ENCODE peak calls at places on chromosomes 2 and 18, in seven cellular contexts. D is uterus; O is lower lobe of right lung; K is aorta; Z is SJSA1; R is CD4-positive, CD25-positive, alpha-beta regulatory T cell; G is lung. X is an unnamed sample. For H3K27me3, the result is how much of the 10 kb centered on the place peaks cover.

GRCh38 chr2:207734264-207734635 is 22.8 kb downstream of the CCNYL1 start:
- DNase-seq in Z (no peak), G (no peak), K (no peak), R (no peak), D (no peak), O (no peak), X (no peak)

GRCh38 chr2:45804990-45805755 is 153.7 kb downstream of the PRKCE start:
- DNase-seq in K (no peak), R (no peak), O (no peak), Z (no peak), G (no peak), D (no peak), X (no peak)

GRCh38 chr2:155372969-155373368 is 674.5 kb downstream of the KCNJ3 start:
- DNase-seq in R (no peak), K (no peak), O (no peak), D (no peak), G (no peak), Z (no peak), X (no peak)

GRCh38 chr2:20223345-20224190 is 1.4 kb downstream of the SDC1 start:
- DNase-seq in D (no peak), K (peak), R (no peak), O (peak), G (no peak), Z (peak), X (peak)

GRCh38 chr2:14936436-14936835 is 303.9 kb downstream of the LRATD1 start:
- DNase-seq in R (no peak), K (no peak), Z (no peak), G (no peak), O (no peak), D (no peak), X (no peak)

GRCh38 chr18:48312066-48312465 is 97.1 kb downstream of the ZBTB7C start:
- DNase-seq in G (no peak), K (peak), O (no peak), D (no peak), Z (no peak), R (no peak), X (no peak)

GRCh38 chr2:46198164-46198883 is 98.9 kb upstream of the EPAS1 start:
- DNase-seq in G (no peak), K (no peak), D (no peak), O (no peak), Z (no peak), R (no peak), X (no peak)

GRCh38 chr18:13541621-13542519 is 184.5 kb downstream of the FAM210A start:
- DNase-seq in K (no peak), G (no peak), Z (no peak), R (no peak), D (peak), O (no peak), X (peak)

GRCh38 chr2:11481426-11481788 is 15.4 kb upstream of the E2F6 start:
- DNase-seq in O (no peak), R (no peak), D (no peak), Z (no peak), K (no peak), G (no peak), X (no peak)

GRCh38 chr2:24861500-24861899 is 58.5 kb downstream of the ADCY3 start:
- DNase-seq in G (no peak), D (no peak), O (no peak), R (no peak), K (no peak), Z (no peak), X (peak)

GRCh38 chr2:180015951-180016709 is 9.0 kb upstream of the CWC22 start:
- DNase-seq in D (no peak), O (no peak), G (no peak), R (no peak), K (no peak), Z (peak), X (no peak)

GRCh38 chr2:875687-876615 is 74.7 kb upstream of the SNTG2 start:
- DNase-seq in D (no peak), R (no peak), O (no peak), K (peak), Z (no peak), G (no peak), X (no peak)

GRCh38 chr2:48454504-48454903 is 75.5 kb upstream of the STON1 start:
- DNase-seq in K (no peak), G (no peak), O (no peak), Z (no peak), D (no peak), R (peak), X (no peak)

GRCh38 chr2:230931556-230932231 is 6.7 kb upstream of the GPR55 start:
- DNase-seq in K (peak), G (no peak), Z (no peak), R (no peak), O (peak), D (no peak), X (peak)

GRCh38 chr2:43777306-43777926 is 3.6 kb downstream of the DYNC2LI1 start:
- DNase-seq in O (no peak), R (no peak), G (no peak), Z (no peak), K (no peak), D (no peak), X (no peak)
- H3K27me3 ChIP-seq in O (under half), R (under half), G (under half), Z (under half), K (under half), D (under half), X (under half)

DNA sequence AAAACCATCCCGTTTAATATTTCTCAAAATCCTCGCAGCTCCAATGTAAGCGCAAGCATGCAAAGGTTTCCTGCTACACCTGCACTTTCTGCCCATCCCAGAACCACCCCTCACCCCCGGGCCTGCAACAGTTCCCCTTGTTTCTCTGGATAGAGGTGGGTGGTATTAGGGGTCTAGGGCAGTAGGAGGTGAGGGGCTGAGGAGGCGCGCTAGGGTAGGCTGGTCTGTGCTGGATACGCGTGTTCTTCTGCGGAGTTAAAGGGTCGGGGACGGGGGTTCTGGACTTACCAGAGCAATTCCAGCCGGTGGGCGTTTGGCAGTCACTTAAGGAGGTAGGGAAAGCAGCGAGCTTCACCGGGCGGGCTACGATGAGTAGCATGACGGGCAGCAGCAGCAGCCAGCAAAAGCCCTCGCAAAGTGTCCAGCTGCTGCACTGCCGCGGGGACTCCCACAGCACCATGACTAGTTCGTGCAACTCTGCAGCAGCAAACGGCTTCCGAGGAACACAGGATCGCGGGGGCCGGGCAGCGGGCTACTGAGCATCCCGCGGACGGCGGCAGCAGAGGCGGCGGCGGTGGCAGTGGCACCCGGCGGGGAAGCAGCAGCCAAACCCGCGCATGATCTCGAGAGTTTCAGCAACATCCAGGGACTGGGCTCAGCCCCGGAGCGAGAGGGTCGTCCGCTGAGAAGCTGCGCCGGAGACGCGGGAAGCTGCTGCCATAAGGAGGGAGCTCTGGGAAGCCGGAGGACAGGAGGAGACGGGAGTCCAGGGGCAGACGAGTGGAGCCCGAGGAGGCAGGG is 468 bp downstream of the TMEFF2 start:
- DNase-seq in O (peak), K (peak), D (peak), G (no peak), R (peak), Z (no peak), X (peak)
- H3K4me3 ChIP-seq in O (peak), K (peak), D (peak), G (no peak), R (no peak), Z (peak), X (peak)

GRCh38 chr2:72893594-72894319 is 6.5 kb downstream of the SPR start:
- DNase-seq in O (no peak), D (no peak), R (peak), K (no peak), G (no peak), Z (peak), X (peak)
- H3K27me3 ChIP-seq in O (under half), D (under half), R (under half), K (under half), G (under half), Z (under half), X (under half)

GRCh38 chr2:23756593-23757292 is 170.2 kb downstream of the ATAD2B start:
- DNase-seq in R (no peak), Z (no peak), G (no peak), D (no peak), K (no peak), O (no peak), X (no peak)
- H3K4me3 ChIP-seq in R (no peak), Z (no peak), G (no peak), D (no peak), K (no peak), O (no peak), X (no peak)

DNA sequence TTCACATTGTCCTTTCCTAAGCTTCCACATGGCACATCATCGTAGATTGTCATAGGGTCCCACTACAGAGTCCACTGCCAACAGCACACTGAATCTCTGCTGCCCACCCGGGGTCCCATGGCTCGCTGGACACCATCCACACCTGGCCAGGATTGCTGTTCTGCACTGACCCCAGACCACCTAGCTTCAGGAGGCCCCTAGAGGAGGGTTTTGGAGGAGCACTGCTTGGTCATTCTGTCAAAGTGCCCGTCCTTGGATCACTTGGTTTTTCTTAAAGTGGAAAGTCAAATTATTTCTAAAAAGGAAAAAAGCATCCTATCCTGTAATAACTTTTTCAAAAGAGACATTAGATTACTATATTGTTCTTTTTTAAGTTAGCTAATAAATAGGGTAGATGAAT is 59.0 kb downstream of the CHRNA1 start:
- DNase-seq in G (no peak), R (no peak), K (no peak), Z (no peak), D (no peak), O (no peak), X (no peak)
- H3K27me3 ChIP-seq in G (under half), R (under half), K (under half), Z (under half), D (under half), O (under half), X (under half)

GRCh38 chr2:234027646-234028045 is 22.9 kb upstream of the SPP2 start:
- DNase-seq in R (no peak), O (no peak), K (no peak), G (no peak), Z (no peak), D (no peak), X (no peak)

GRCh38 chr2:234026693-234027254 is 23.7 kb upstream of the SPP2 start:
- DNase-seq in O (no peak), Z (no peak), R (no peak), K (no peak), G (no peak), D (no peak), X (no peak)

GRCh38 chr2:234025475-234025874 is 25.0 kb upstream of the SPP2 start:
- DNase-seq in D (no peak), K (no peak), O (no peak), R (peak), Z (no peak), G (no peak), X (no peak)

GRCh38 chr2:234024304-234024703 is 26.2 kb upstream of the SPP2 start:
- DNase-seq in O (no peak), D (no peak), Z (no peak), R (no peak), G (no peak), K (no peak), X (no peak)

DNA sequence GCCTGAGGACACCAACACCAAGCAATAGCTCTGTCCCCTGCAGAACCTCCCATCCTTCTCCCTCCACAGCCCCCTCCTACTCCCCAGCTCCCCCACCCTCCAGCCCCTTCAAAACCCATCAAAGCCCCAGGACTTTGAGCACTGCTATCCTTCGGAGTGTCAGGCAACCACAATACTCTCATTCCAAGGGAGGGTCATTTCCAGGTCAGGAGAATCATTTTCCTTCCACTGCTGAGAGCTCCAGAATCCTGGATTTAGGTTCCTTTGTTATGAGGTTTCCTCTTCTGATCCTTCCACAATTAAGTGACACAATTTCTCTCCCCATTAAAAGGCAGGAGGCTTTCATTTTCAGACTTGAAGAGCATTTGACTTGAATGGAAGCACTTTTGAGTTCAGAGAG is 24.4 kb upstream of the SPP2 start:
- DNase-seq in G (no peak), K (no peak), D (no peak), O (no peak), Z (peak), R (no peak), X (no peak)
- H3K4me3 ChIP-seq in G (no peak), K (no peak), D (no peak), O (peak), Z (no peak), R (no peak), X (no peak)

GRCh38 chr2:121247971-121248370 is 37.0 kb downstream of the TFCP2L1 start:
- DNase-seq in G (no peak), Z (no peak), D (no peak), O (no peak), R (no peak), K (no peak), X (no peak)
- H3K27me3 ChIP-seq in G (under half), Z (under half), D (under half), O (under half), R (under half), K (under half), X (under half)

X was measured in right cardiac atrium.